ENCODE peak calls at places on chromosomes 2 and 18, in four cellular contexts. One of them, this sample, is unnamed.

GRCh38 chr2:42116195-42117181 is 52.7 kb upstream of the EML4 start:
- DNase-seq in GM12891: no peak
- DNase-seq in K562: no peak
- DNase-seq in GM12878: no peak
- DNase-seq in this sample: no peak

GRCh38 chr2:96391828-96392200 is 56.2 kb downstream of the NCAPH start:
- DNase-seq in K562: no peak
- DNase-seq in GM12878: no peak
- DNase-seq in GM12891: no peak
- DNase-seq in this sample: no peak

GRCh38 chr18:62877448-62878221 is 162.3 kb downstream of the PHLPP1 start:
- DNase-seq in GM12891: no peak
- DNase-seq in K562: no peak
- DNase-seq in GM12878: no peak
- DNase-seq in this sample: no peak

GRCh38 chr2:236658974-236659757 is 89.5 kb downstream of the ACKR3 start:
- DNase-seq in GM12891: no peak
- DNase-seq in GM12878: no peak
- DNase-seq in K562: no peak
- DNase-seq in this sample: no peak

GRCh38 chr2:199485732-199486335 is 28.1 kb upstream of the SATB2 start:
- DNase-seq in GM12878: no peak
- DNase-seq in GM12891: no peak
- DNase-seq in K562: peak; percentile 80
- DNase-seq in this sample: peak; percentile 15

GRCh38 chr2:226798422-226799210 is 1.0 kb downstream of the IRS1 start:
- DNase-seq in GM12878: no peak
- DNase-seq in K562: no peak
- DNase-seq in GM12891: peak; percentile 54
- DNase-seq in this sample: peak; percentile 38

GRCh38 chr2:240289701-240290431 is 145.6 kb upstream of the GPC1 start:
- DNase-seq in GM12891: no peak
- DNase-seq in K562: no peak
- DNase-seq in GM12878: no peak
- DNase-seq in this sample: no peak

GRCh38 chr2:220001693-220002260 is 374.3 kb downstream of the SLC4A3 start:
- DNase-seq in GM12891: no peak
- DNase-seq in K562: no peak
- DNase-seq in GM12878: no peak
- DNase-seq in this sample: no peak

GRCh38 chr2:61426267-61426897 is 44.5 kb downstream of the USP34 start:
- DNase-seq in GM12891: no peak
- DNase-seq in K562: peak; percentile 68
- DNase-seq in GM12878: no peak
- DNase-seq in this sample: no peak

GRCh38 chr2:67865871-67866386 is 196.9 kb downstream of the C1D start:
- DNase-seq in GM12891: no peak
- DNase-seq in GM12878: no peak
- DNase-seq in K562: no peak
- DNase-seq in this sample: no peak

GRCh38 chr2:143893340-143893739 is 626.6 kb downstream of the ZEB2 start:
- DNase-seq in GM12891: no peak
- DNase-seq in K562: no peak
- DNase-seq in GM12878: no peak
- DNase-seq in this sample: no peak

GRCh38 chr2:58449286-58450010 is 208.3 kb upstream of the FANCL start:
- DNase-seq in GM12891: peak; percentile 27
- DNase-seq in GM12878: peak; percentile 15
- DNase-seq in K562: no peak
- DNase-seq in this sample: no peak

GRCh38 chr2:11899264-11899818 is 152.9 kb downstream of the LPIN1 start:
- DNase-seq in GM12878: no peak
- DNase-seq in GM12891: no peak
- DNase-seq in K562: no peak
- DNase-seq in this sample: no peak

GRCh38 chr2:85851253-85851955 is 37.4 kb downstream of the ST3GAL5 start:
- DNase-seq in GM12891: no peak
- DNase-seq in GM12878: no peak
- DNase-seq in K562: no peak
- DNase-seq in this sample: no peak

GRCh38 chr2:177668617-177669016 is 276.0 kb downstream of the AGPS start:
- DNase-seq in GM12891: no peak
- DNase-seq in GM12878: no peak
- DNase-seq in K562: no peak
- DNase-seq in this sample: no peak

GRCh38 chr2:177670791-177671528 is 278.4 kb downstream of the AGPS start:
- DNase-seq in K562: no peak
- DNase-seq in GM12878: no peak
- DNase-seq in GM12891: no peak
- DNase-seq in this sample: no peak

GRCh38 chr2:177669625-177670330 is 277.2 kb downstream of the AGPS start:
- DNase-seq in GM12878: no peak
- DNase-seq in K562: no peak
- DNase-seq in GM12891: no peak
- DNase-seq in this sample: no peak

GRCh38 chr2:177667626-177668025 is 275.1 kb downstream of the AGPS start:
- DNase-seq in GM12878: no peak
- DNase-seq in GM12891: no peak
- DNase-seq in K562: peak; percentile 34
- DNase-seq in this sample: no peak

DNA sequence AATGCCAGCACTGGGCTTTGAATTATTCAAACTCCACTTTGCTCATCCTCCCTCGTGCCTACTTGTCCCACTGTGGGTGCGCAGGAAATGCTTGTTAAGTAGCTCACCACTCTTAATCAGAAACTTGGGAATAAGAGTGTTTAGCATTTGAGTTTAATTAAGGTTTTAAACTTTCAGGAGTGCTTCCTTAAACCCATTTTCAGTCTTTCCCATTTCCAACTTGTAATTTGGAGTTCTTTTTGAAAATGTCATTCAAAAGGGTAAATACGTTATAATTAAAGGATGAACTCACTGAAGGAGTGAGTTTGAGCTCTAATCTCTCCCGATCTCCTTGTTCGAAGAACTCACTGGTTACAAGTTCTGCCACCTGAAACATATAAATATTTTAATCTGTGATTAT is 276.6 kb downstream of the AGPS start:
- DNase-seq in GM12878: no peak
- DNase-seq in GM12891: no peak
- DNase-seq in K562: no peak
- DNase-seq in this sample: no peak
- TF ChIP-seq SPI1 in GM12878: no peak
- TF ChIP-seq SPI1 in GM12891: no peak
- TF ChIP-seq SPI1 in K562: no peak
- TF ChIP-seq SPI1 in this sample: no peak

GRCh38 chr2:152555048-152555447 is 162.2 kb downstream of the PRPF40A start:
- DNase-seq in GM12891: no peak
- DNase-seq in K562: no peak
- DNase-seq in GM12878: no peak
- DNase-seq in this sample: no peak
- TF ChIP-seq SPI1 in GM12891: no peak
- TF ChIP-seq SPI1 in K562: no peak
- TF ChIP-seq SPI1 in GM12878: no peak
- TF ChIP-seq SPI1 in this sample: no peak

DNA sequence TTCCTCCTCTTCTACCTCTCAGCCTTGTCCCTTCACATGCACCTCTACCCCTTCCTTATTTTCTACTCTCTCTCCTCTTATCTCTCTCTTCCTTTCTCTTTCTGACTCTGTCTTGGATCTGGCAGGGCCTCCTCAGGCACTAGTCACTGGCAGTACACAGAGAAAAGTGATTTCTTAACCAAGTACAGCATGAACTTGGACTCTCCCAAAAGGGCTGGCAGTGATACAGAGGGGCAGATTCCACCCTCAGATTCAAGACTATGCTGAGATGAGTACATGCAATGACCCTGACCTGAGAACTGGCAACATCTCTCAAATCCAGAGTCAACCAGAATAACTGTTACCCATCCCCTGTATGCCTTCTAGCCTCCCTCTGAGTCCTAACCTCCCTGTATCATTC is 4.3 kb downstream of the AOX1 start:
- DNase-seq in GM12891: no peak
- DNase-seq in K562: no peak
- DNase-seq in GM12878: no peak
- DNase-seq in this sample: no peak
- TF ChIP-seq SPI1 in GM12891: no peak
- TF ChIP-seq SPI1 in K562: no peak
- TF ChIP-seq SPI1 in GM12878: no peak
- TF ChIP-seq SPI1 in this sample: no peak

GRCh38 chr2:16900405-16901025 is 234.9 kb upstream of the CYRIA start:
- DNase-seq in GM12878: no peak
- DNase-seq in K562: peak; percentile 62
- DNase-seq in GM12891: no peak
- DNase-seq in this sample: peak; percentile 29
- TF ChIP-seq SPI1 in GM12878: no peak
- TF ChIP-seq SPI1 in K562: no peak
- TF ChIP-seq SPI1 in GM12891: no peak
- TF ChIP-seq SPI1 in this sample: no peak

DNA sequence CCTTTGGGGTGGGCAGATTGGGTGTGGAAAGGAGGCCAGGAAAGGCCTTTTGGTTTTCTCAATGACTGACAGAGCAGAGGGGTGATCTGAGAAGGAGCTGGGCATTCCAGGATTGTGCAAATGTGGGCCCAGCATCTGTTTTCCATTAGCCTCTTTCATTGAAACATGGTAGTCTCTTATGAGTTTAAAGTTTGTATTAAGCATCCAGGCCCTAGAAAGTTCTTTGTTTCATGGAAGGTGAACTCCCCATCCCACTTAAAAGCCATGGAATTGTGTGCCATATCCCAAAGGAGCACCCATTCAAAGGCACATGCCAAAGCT is 410.9 kb upstream of the TNP1 start:
- DNase-seq in GM12891: no peak
- DNase-seq in K562: no peak
- DNase-seq in GM12878: no peak
- DNase-seq in this sample: no peak
- TF ChIP-seq SPI1 in GM12891: no peak
- TF ChIP-seq SPI1 in K562: no peak
- TF ChIP-seq SPI1 in GM12878: no peak
- TF ChIP-seq SPI1 in this sample: no peak

DNA sequence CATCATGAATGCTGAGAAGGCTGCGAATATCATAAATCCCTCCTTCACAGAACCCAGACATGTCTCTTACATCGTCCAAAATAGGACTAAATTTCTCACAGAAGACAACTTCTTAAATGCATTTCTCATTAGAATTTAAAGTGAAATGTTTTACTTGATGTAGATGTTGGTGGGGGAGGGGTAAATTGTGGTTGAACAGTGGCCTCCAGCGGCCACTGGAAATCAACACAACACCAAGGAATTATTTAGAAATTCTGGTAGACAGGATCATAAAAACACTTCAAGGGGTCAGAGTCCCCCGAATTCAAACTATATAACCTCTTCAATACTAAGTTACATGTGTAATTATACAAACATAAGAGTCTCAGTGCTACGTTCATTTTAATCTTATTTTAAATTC is 135.9 kb downstream of the ABCA12 start:
- DNase-seq in K562: peak; percentile 57
- DNase-seq in GM12891: no peak
- DNase-seq in GM12878: no peak
- DNase-seq in this sample: peak; percentile 9
- TF ChIP-seq SPI1 in K562: no peak
- TF ChIP-seq SPI1 in GM12891: no peak
- TF ChIP-seq SPI1 in GM12878: no peak
- TF ChIP-seq SPI1 in this sample: no peak

DNA sequence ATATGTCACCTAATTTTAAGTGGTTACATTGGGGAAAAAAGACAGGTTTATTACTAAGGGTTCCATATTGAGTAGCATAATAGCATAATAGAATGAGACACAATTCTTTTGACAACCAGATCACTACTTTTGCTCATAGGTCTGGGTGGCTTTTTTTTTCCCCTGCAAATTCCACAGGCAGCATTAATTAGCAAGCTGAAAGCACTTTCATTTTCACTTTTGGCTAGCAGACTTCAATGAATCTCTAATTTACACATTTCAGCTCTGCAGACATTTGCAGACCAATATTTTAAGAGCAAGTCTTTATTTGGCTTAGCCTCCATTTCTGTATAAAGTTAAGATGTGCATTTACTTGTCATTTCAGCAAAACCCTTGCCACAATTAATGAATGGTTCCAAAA is 185.5 kb downstream of the NOL4 start:
- DNase-seq in GM12891: no peak
- DNase-seq in GM12878: peak; percentile 21
- DNase-seq in K562: no peak
- DNase-seq in this sample: no peak
- TF ChIP-seq SPI1 in GM12891: no peak
- TF ChIP-seq SPI1 in GM12878: no peak
- TF ChIP-seq SPI1 in K562: no peak
- TF ChIP-seq SPI1 in this sample: no peak

GRCh38 chr2:2850891-2851290 is 519.8 kb upstream of the MYT1L start:
- DNase-seq in GM12878: no peak
- DNase-seq in GM12891: no peak
- DNase-seq in K562: no peak
- DNase-seq in this sample: no peak
- TF ChIP-seq SPI1 in GM12878: no peak
- TF ChIP-seq SPI1 in GM12891: no peak
- TF ChIP-seq SPI1 in K562: no peak
- TF ChIP-seq SPI1 in this sample: no peak

GRCh38 chr2:26274058-26274613 is 29.4 kb downstream of the HADHB start:
- DNase-seq in K562: no peak
- DNase-seq in GM12891: no peak
- DNase-seq in GM12878: no peak
- DNase-seq in this sample: peak; percentile 61
- TF ChIP-seq SPI1 in K562: no peak
- TF ChIP-seq SPI1 in GM12891: no peak
- TF ChIP-seq SPI1 in GM12878: no peak
- TF ChIP-seq SPI1 in this sample: no peak